ENCODE peak calls at places on chromosomes 12 and 14, in six cellular contexts. One of them, this sample, is unnamed.

GRCh38 chr12:84507914-84508313 is 404.7 kb downstream of the SLC6A15 start:
- DNase-seq in tibial artery: no peak
- DNase-seq in stomach: no peak
- DNase-seq in hepatocyte: no peak
- DNase-seq in uterus: no peak
- DNase-seq in mammary epithelial cell: no peak
- DNase-seq in this sample: no peak

GRCh38 chr14:24051162-24051788 is 534 bp upstream of the CARMIL3 start:
- DNase-seq in mammary epithelial cell: no peak
- DNase-seq in uterus: no peak
- DNase-seq in hepatocyte: no peak
- DNase-seq in stomach: peak; percentile 28
- DNase-seq in tibial artery: no peak
- DNase-seq in this sample: peak; percentile 80

GRCh38 chr12:65900912-65901672 is 76.8 kb downstream of the HMGA2 start:
- DNase-seq in tibial artery: no peak
- DNase-seq in hepatocyte: no peak
- DNase-seq in uterus: no peak
- DNase-seq in stomach: no peak
- DNase-seq in mammary epithelial cell: no peak
- DNase-seq in this sample: no peak

GRCh38 chr14:89349196-89350008 is 67.6 kb downstream of the FOXN3 start:
- DNase-seq in stomach: peak; percentile 52
- DNase-seq in tibial artery: no peak
- DNase-seq in mammary epithelial cell: no peak
- DNase-seq in hepatocyte: peak; percentile 59
- DNase-seq in uterus: peak; percentile 65
- DNase-seq in this sample: no peak

GRCh38 chr14:54787263-54787662 is 115.4 kb downstream of the GCH1 start:
- DNase-seq in hepatocyte: no peak
- DNase-seq in tibial artery: no peak
- DNase-seq in stomach: no peak
- DNase-seq in uterus: no peak
- DNase-seq in mammary epithelial cell: no peak
- DNase-seq in this sample: no peak

GRCh38 chr14:61153436-61153835 is 127.7 kb downstream of the TMEM30B start:
- DNase-seq in stomach: no peak
- DNase-seq in mammary epithelial cell: peak; percentile 45
- DNase-seq in hepatocyte: peak; percentile 32
- DNase-seq in tibial artery: no peak
- DNase-seq in uterus: no peak
- DNase-seq in this sample: no peak

GRCh38 chr14:78721756-78722455 is 551.7 kb downstream of the NRXN3 start:
- DNase-seq in uterus: no peak
- DNase-seq in mammary epithelial cell: no peak
- DNase-seq in hepatocyte: no peak
- DNase-seq in stomach: no peak
- DNase-seq in tibial artery: no peak
- DNase-seq in this sample: no peak

GRCh38 chr12:11717533-11717961 is 68.1 kb downstream of the ETV6 start:
- DNase-seq in uterus: no peak
- DNase-seq in tibial artery: no peak
- DNase-seq in mammary epithelial cell: no peak
- DNase-seq in stomach: no peak
- DNase-seq in hepatocyte: peak; percentile 46
- DNase-seq in this sample: no peak

GRCh38 chr12:66885115-66885875 is 206.4 kb upstream of the GRIP1 start:
- DNase-seq in hepatocyte: no peak
- DNase-seq in tibial artery: no peak
- DNase-seq in mammary epithelial cell: no peak
- DNase-seq in stomach: no peak
- DNase-seq in uterus: no peak
- DNase-seq in this sample: no peak

GRCh38 chr12:108129017-108129812 is at the start of gene WSCD2:
- DNase-seq in mammary epithelial cell: peak; percentile 18
- DNase-seq in uterus: peak; percentile 68
- DNase-seq in hepatocyte: peak; percentile 82
- DNase-seq in stomach: peak; percentile 40
- DNase-seq in tibial artery: peak; percentile 52
- DNase-seq in this sample: peak; percentile 75

GRCh38 chr12:108296933-108297332 is 42.2 kb downstream of the CMKLR1 start:
- DNase-seq in tibial artery: no peak
- DNase-seq in uterus: no peak
- DNase-seq in hepatocyte: no peak
- DNase-seq in stomach: no peak
- DNase-seq in mammary epithelial cell: no peak
- DNase-seq in this sample: no peak

GRCh38 chr14:50954811-50955372 is 10.6 kb upstream of the PYGL start:
- DNase-seq in uterus: no peak
- DNase-seq in hepatocyte: peak; percentile 51
- DNase-seq in tibial artery: no peak
- DNase-seq in mammary epithelial cell: peak; percentile 66
- DNase-seq in stomach: no peak
- DNase-seq in this sample: no peak

GRCh38 chr12:47758584-47758833 is 171 bp downstream of the RAPGEF3 start:
- DNase-seq in stomach: no peak
- DNase-seq in hepatocyte: no peak
- DNase-seq in mammary epithelial cell: no peak
- DNase-seq in tibial artery: no peak
- DNase-seq in uterus: no peak
- DNase-seq in this sample: no peak

GRCh38 chr12:47758834-47759690 is at the start of gene RAPGEF3:
- DNase-seq in tibial artery: peak; percentile 83
- DNase-seq in mammary epithelial cell: peak; percentile 85
- DNase-seq in uterus: peak; percentile 84
- DNase-seq in stomach: peak; percentile 93
- DNase-seq in hepatocyte: peak; percentile 90
- DNase-seq in this sample: peak; percentile 96

GRCh38 chr12:47755655-47756562 is 2.8 kb downstream of the RAPGEF3 start:
- DNase-seq in uterus: no peak
- DNase-seq in tibial artery: no peak
- DNase-seq in mammary epithelial cell: no peak
- DNase-seq in stomach: peak; percentile 76
- DNase-seq in hepatocyte: no peak
- DNase-seq in this sample: peak; percentile 84

GRCh38 chr12:47757360-47757839 is 1.3 kb downstream of the RAPGEF3 start:
- DNase-seq in hepatocyte: no peak
- DNase-seq in uterus: no peak
- DNase-seq in stomach: no peak
- DNase-seq in tibial artery: no peak
- DNase-seq in mammary epithelial cell: no peak
- DNase-seq in this sample: no peak

GRCh38 chr12:47757840-47758583 is 668 bp downstream of the RAPGEF3 start:
- DNase-seq in hepatocyte: no peak
- DNase-seq in mammary epithelial cell: no peak
- DNase-seq in uterus: no peak
- DNase-seq in tibial artery: no peak
- DNase-seq in stomach: peak; percentile 52
- DNase-seq in this sample: peak; percentile 89
- H3K27ac ChIP-seq in hepatocyte: peak overlapping the region; percentile 53
- H3K27ac ChIP-seq in mammary epithelial cell: no peak overlapping the region
- H3K27ac ChIP-seq in uterus: peak overlapping the region; percentile 86
- H3K27ac ChIP-seq in tibial artery: peak overlapping the region; percentile 83
- H3K27ac ChIP-seq in stomach: peak overlapping the region; percentile 88
- H3K27ac ChIP-seq in this sample: peak overlapping the region; percentile 81

GRCh38 chr14:99609245-99610117 is 5.5 kb upstream of the CCDC85C start:
- DNase-seq in mammary epithelial cell: no peak
- DNase-seq in uterus: peak; percentile 40
- DNase-seq in tibial artery: no peak
- DNase-seq in stomach: no peak
- DNase-seq in hepatocyte: no peak
- DNase-seq in this sample: no peak
- TF ChIP-seq CTCF in mammary epithelial cell: no peak
- TF ChIP-seq CTCF in uterus: peak; percentile 21
- TF ChIP-seq CTCF in tibial artery: no peak
- TF ChIP-seq CTCF in stomach: no peak
- TF ChIP-seq CTCF in hepatocyte: no peak
- TF ChIP-seq CTCF in this sample: peak; percentile 10

DNA sequence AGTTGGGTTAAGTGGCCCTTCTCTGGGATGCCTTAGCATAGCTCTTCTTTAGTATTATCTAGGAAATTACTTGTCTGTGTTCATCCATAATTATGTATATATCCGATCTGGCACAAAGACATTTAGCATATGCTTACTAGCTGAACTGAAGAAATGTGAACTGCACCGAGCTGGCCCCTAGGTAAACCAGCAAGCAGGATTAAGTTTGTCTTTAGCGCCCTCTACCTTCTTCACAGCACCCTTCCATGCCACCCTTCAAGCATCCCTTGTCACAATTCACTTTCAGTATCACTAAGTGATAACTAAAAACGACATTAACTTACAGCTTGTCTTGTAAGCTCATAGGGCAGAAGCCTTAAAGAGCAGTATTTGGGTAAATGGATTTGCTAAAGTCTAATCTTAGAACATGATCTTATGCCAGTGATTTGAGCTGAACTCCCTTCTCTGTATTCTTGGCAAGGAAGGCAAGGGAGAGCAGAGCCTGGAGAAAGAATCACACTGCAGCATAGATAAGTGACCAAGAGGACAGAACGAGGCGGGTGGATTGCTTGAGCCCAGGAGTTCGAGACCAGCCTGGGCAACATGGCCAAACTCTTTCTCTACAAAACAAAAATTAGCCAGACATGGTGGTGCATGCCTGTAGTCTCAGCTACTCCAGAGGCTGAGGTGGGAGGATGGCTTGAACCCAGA is 2.6 kb upstream of the HAL start:
- DNase-seq in tibial artery: no peak
- DNase-seq in hepatocyte: peak; percentile 84
- DNase-seq in mammary epithelial cell: peak; percentile 40
- DNase-seq in stomach: no peak
- DNase-seq in uterus: no peak
- DNase-seq in this sample: no peak
- H3K4me3 ChIP-seq in tibial artery: no peak overlapping the region
- H3K4me3 ChIP-seq in hepatocyte: no peak overlapping the region
- H3K4me3 ChIP-seq in mammary epithelial cell: no peak overlapping the region
- H3K4me3 ChIP-seq in stomach: no peak overlapping the region
- H3K4me3 ChIP-seq in uterus: no peak overlapping the region
- H3K4me3 ChIP-seq in this sample: no peak overlapping the region

DNA sequence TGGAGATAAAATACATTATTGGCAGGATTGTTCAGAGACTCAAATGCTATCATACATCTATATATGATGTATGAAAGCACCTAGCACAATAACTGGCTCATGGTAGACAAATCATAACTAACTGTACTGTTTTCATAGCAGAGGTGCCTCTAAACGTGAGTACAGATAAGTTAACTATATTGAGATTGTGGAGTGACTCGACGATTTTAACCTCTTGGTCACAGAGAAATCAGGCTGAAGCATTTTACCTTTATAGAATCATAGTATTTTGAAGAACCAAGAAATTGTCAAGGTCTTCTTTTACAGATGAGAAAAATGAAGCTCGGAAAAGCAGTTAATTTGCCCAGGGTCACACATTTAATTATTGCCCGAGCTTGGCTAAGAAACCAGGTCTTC is 666 bp upstream of the DERA start:
- DNase-seq in tibial artery: no peak
- DNase-seq in hepatocyte: no peak
- DNase-seq in stomach: no peak
- DNase-seq in uterus: no peak
- DNase-seq in mammary epithelial cell: no peak
- DNase-seq in this sample: no peak
- H3K27ac ChIP-seq in tibial artery: peak overlapping the region; percentile 91
- H3K27ac ChIP-seq in hepatocyte: peak overlapping the region; percentile 95
- H3K27ac ChIP-seq in stomach: peak overlapping the region; percentile 89
- H3K27ac ChIP-seq in uterus: peak overlapping the region; percentile 92
- H3K27ac ChIP-seq in mammary epithelial cell: peak overlapping the region; percentile 92
- H3K27ac ChIP-seq in this sample: no peak overlapping the region

GRCh38 chr12:112418596-112419268 is at the start of gene PTPN11:
- DNase-seq in mammary epithelial cell: peak; percentile 84
- DNase-seq in tibial artery: peak; percentile 81
- DNase-seq in stomach: peak; percentile 87
- DNase-seq in uterus: peak; percentile 81
- DNase-seq in hepatocyte: peak; percentile 94
- DNase-seq in this sample: peak; percentile 96
- TF ChIP-seq CTCF in mammary epithelial cell: peak; percentile 50
- TF ChIP-seq CTCF in tibial artery: peak; percentile 4
- TF ChIP-seq CTCF in stomach: no peak
- TF ChIP-seq CTCF in uterus: peak; percentile 6
- TF ChIP-seq CTCF in hepatocyte: peak; percentile 60
- TF ChIP-seq CTCF in this sample: peak; percentile 16

DNA sequence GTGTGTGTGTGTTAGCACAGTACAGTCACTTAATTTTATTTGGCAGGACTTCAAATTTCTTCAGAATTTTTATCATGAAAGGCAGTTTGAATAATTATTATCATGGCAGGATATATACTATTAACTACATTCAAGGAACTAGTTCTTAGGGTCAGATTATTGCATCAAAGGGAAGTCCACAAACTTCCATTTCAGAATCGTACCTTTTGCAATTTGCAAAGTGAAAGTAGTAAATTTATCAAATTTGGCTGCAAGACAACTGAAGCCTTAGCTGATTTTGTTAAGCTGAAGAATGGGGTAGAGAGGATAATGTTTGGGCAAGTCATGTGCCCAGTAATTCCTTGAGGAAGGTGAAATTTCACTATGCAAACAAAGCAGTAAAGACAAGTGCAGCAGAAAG is 68.2 kb downstream of the PLEKHG7 start:
- DNase-seq in hepatocyte: no peak
- DNase-seq in uterus: no peak
- DNase-seq in tibial artery: no peak
- DNase-seq in stomach: no peak
- DNase-seq in mammary epithelial cell: no peak
- DNase-seq in this sample: no peak
- H3K4me3 ChIP-seq in hepatocyte: no peak overlapping the region
- H3K4me3 ChIP-seq in uterus: no peak overlapping the region
- H3K4me3 ChIP-seq in tibial artery: no peak overlapping the region
- H3K4me3 ChIP-seq in stomach: no peak overlapping the region
- H3K4me3 ChIP-seq in mammary epithelial cell: no peak overlapping the region
- H3K4me3 ChIP-seq in this sample: no peak overlapping the region